ENCODE peak calls at places on chromosome 18, in seven cellular contexts. One of them, this sample, is unnamed.

GRCh38 chr18:74029161-74029560 is 118.5 kb downstream of the FBXO15 start:
- DNase-seq in AG09309: no peak
- DNase-seq in bronchial epithelial cell: no peak
- DNase-seq in adrenal gland: no peak
- DNase-seq in astrocyte: no peak
- DNase-seq in brain microvascular endothelial cell: no peak
- DNase-seq in ovary: no peak
- DNase-seq in this sample: no peak

GRCh38 chr18:35215026-35215425 is 25.8 kb upstream of the ZNF397 start:
- DNase-seq in astrocyte: no peak
- DNase-seq in brain microvascular endothelial cell: no peak
- DNase-seq in AG09309: no peak
- DNase-seq in adrenal gland: no peak
- DNase-seq in bronchial epithelial cell: no peak
- DNase-seq in ovary: no peak
- DNase-seq in this sample: no peak

GRCh38 chr18:43596106-43596712 is 318.9 kb upstream of the SYT4 start:
- DNase-seq in bronchial epithelial cell: peak; percentile 52
- DNase-seq in ovary: no peak
- DNase-seq in brain microvascular endothelial cell: no peak
- DNase-seq in astrocyte: peak; percentile 24
- DNase-seq in AG09309: no peak
- DNase-seq in adrenal gland: no peak
- DNase-seq in this sample: no peak

GRCh38 chr18:47944972-47945843 is 14.7 kb upstream of the SMAD2 start:
- DNase-seq in astrocyte: peak; percentile 66
- DNase-seq in AG09309: no peak
- DNase-seq in brain microvascular endothelial cell: no peak
- DNase-seq in adrenal gland: peak; percentile 31
- DNase-seq in ovary: no peak
- DNase-seq in bronchial epithelial cell: peak; percentile 97
- DNase-seq in this sample: no peak

GRCh38 chr18:31610841-31611240 is 19.2 kb downstream of the TTR start:
- DNase-seq in astrocyte: no peak
- DNase-seq in adrenal gland: no peak
- DNase-seq in brain microvascular endothelial cell: no peak
- DNase-seq in AG09309: no peak
- DNase-seq in bronchial epithelial cell: peak; percentile 48
- DNase-seq in ovary: no peak
- DNase-seq in this sample: no peak

GRCh38 chr18:33231474-33232317 is 208.8 kb downstream of the CCDC178 start:
- DNase-seq in astrocyte: peak; percentile 32
- DNase-seq in adrenal gland: peak; percentile 83
- DNase-seq in ovary: peak; percentile 69
- DNase-seq in bronchial epithelial cell: peak; percentile 63
- DNase-seq in brain microvascular endothelial cell: peak; percentile 59
- DNase-seq in AG09309: no peak
- DNase-seq in this sample: peak; percentile 43

GRCh38 chr18:36942264-36942663 is 113.3 kb downstream of the KIAA1328 start:
- DNase-seq in AG09309: no peak
- DNase-seq in brain microvascular endothelial cell: peak; percentile 33
- DNase-seq in bronchial epithelial cell: peak; percentile 45
- DNase-seq in ovary: no peak
- DNase-seq in astrocyte: peak; percentile 16
- DNase-seq in adrenal gland: no peak
- DNase-seq in this sample: no peak

GRCh38 chr18:38887671-38888020 is 1322.0 kb upstream of the CELF4 start:
- DNase-seq in brain microvascular endothelial cell: no peak
- DNase-seq in ovary: no peak
- DNase-seq in bronchial epithelial cell: no peak
- DNase-seq in AG09309: no peak
- DNase-seq in adrenal gland: no peak
- DNase-seq in astrocyte: no peak
- DNase-seq in this sample: no peak

GRCh38 chr18:76446321-76446720 is 48.7 kb downstream of the ZNF516 start:
- DNase-seq in astrocyte: no peak
- DNase-seq in ovary: no peak
- DNase-seq in bronchial epithelial cell: no peak
- DNase-seq in brain microvascular endothelial cell: no peak
- DNase-seq in adrenal gland: peak; percentile 32
- DNase-seq in AG09309: no peak
- DNase-seq in this sample: no peak

GRCh38 chr18:63410792-63411191 is 11.5 kb downstream of the VPS4B start:
- DNase-seq in astrocyte: peak; percentile 67
- DNase-seq in AG09309: peak; percentile 23
- DNase-seq in brain microvascular endothelial cell: peak; percentile 40
- DNase-seq in adrenal gland: no peak
- DNase-seq in ovary: no peak
- DNase-seq in bronchial epithelial cell: peak; percentile 66
- DNase-seq in this sample: no peak

GRCh38 chr18:79520473-79521390 is 125.0 kb downstream of the NFATC1 start:
- DNase-seq in bronchial epithelial cell: no peak
- DNase-seq in ovary: peak; percentile 8
- DNase-seq in brain microvascular endothelial cell: no peak
- DNase-seq in AG09309: no peak
- DNase-seq in adrenal gland: peak; percentile 9
- DNase-seq in astrocyte: no peak
- DNase-seq in this sample: no peak

GRCh38 chr18:12946549-12947354 is 1.1 kb upstream of the SEH1L start:
- DNase-seq in astrocyte: peak; percentile 88
- DNase-seq in AG09309: peak; percentile 94
- DNase-seq in adrenal gland: peak; percentile 74
- DNase-seq in ovary: peak; percentile 64
- DNase-seq in bronchial epithelial cell: peak; percentile 54
- DNase-seq in brain microvascular endothelial cell: peak; percentile 72
- DNase-seq in this sample: no peak

GRCh38 chr18:21911551-21911950 is 171.0 kb downstream of the MIB1 start:
- DNase-seq in astrocyte: no peak
- DNase-seq in ovary: no peak
- DNase-seq in AG09309: no peak
- DNase-seq in brain microvascular endothelial cell: no peak
- DNase-seq in adrenal gland: no peak
- DNase-seq in bronchial epithelial cell: no peak
- DNase-seq in this sample: no peak

GRCh38 chr18:42028232-42028832 is 73.3 kb downstream of the PIK3C3 start:
- DNase-seq in ovary: no peak
- DNase-seq in adrenal gland: no peak
- DNase-seq in brain microvascular endothelial cell: peak; percentile 28
- DNase-seq in astrocyte: peak; percentile 10
- DNase-seq in bronchial epithelial cell: peak; percentile 25
- DNase-seq in AG09309: no peak
- DNase-seq in this sample: no peak

GRCh38 chr18:55420977-55421611 is 166.9 kb downstream of the TCF4 start:
- DNase-seq in bronchial epithelial cell: no peak
- DNase-seq in AG09309: no peak
- DNase-seq in astrocyte: no peak
- DNase-seq in brain microvascular endothelial cell: no peak
- DNase-seq in ovary: no peak
- DNase-seq in adrenal gland: no peak
- DNase-seq in this sample: no peak

GRCh38 chr18:73564073-73564472 is 583.6 kb downstream of the FBXO15 start:
- DNase-seq in bronchial epithelial cell: peak; percentile 96
- DNase-seq in AG09309: peak; percentile 34
- DNase-seq in ovary: no peak
- DNase-seq in astrocyte: peak; percentile 72
- DNase-seq in brain microvascular endothelial cell: peak; percentile 49
- DNase-seq in adrenal gland: no peak
- DNase-seq in this sample: no peak

GRCh38 chr18:32707153-32707552 is 65.7 kb downstream of the KLHL14 start:
- DNase-seq in ovary: no peak
- DNase-seq in AG09309: no peak
- DNase-seq in adrenal gland: no peak
- DNase-seq in astrocyte: no peak
- DNase-seq in brain microvascular endothelial cell: no peak
- DNase-seq in bronchial epithelial cell: peak; percentile 49
- DNase-seq in this sample: no peak

GRCh38 chr18:69838620-69839411 is 108.9 kb downstream of the CD226 start:
- DNase-seq in bronchial epithelial cell: no peak
- DNase-seq in adrenal gland: no peak
- DNase-seq in ovary: no peak
- DNase-seq in astrocyte: no peak
- DNase-seq in brain microvascular endothelial cell: no peak
- DNase-seq in AG09309: no peak
- DNase-seq in this sample: no peak

GRCh38 chr18:78898066-78898465 is 81.6 kb upstream of the SALL3 start:
- DNase-seq in ovary: no peak
- DNase-seq in brain microvascular endothelial cell: no peak
- DNase-seq in adrenal gland: no peak
- DNase-seq in astrocyte: no peak
- DNase-seq in bronchial epithelial cell: no peak
- DNase-seq in AG09309: no peak
- DNase-seq in this sample: no peak

GRCh38 chr18:62337336-62337735 is 12.2 kb downstream of the TNFRSF11A start:
- DNase-seq in AG09309: no peak
- DNase-seq in adrenal gland: no peak
- DNase-seq in brain microvascular endothelial cell: no peak
- DNase-seq in ovary: no peak
- DNase-seq in bronchial epithelial cell: no peak
- DNase-seq in astrocyte: no peak
- DNase-seq in this sample: no peak

GRCh38 chr18:54247488-54248175 is 21.7 kb upstream of the POLI start:
- DNase-seq in brain microvascular endothelial cell: no peak
- DNase-seq in bronchial epithelial cell: peak; percentile 50
- DNase-seq in astrocyte: no peak
- DNase-seq in AG09309: no peak
- DNase-seq in ovary: no peak
- DNase-seq in adrenal gland: no peak
- DNase-seq in this sample: no peak

GRCh38 chr18:62458346-62458745 is 64.5 kb upstream of the ZCCHC2 start:
- DNase-seq in bronchial epithelial cell: no peak
- DNase-seq in brain microvascular endothelial cell: no peak
- DNase-seq in astrocyte: no peak
- DNase-seq in ovary: no peak
- DNase-seq in adrenal gland: no peak
- DNase-seq in AG09309: no peak
- DNase-seq in this sample: no peak

GRCh38 chr18:13447621-13448020 is 229.1 kb downstream of the LDLRAD4 start:
- DNase-seq in bronchial epithelial cell: peak; percentile 20
- DNase-seq in AG09309: peak; percentile 79
- DNase-seq in ovary: no peak
- DNase-seq in adrenal gland: peak; percentile 64
- DNase-seq in astrocyte: peak; percentile 91
- DNase-seq in brain microvascular endothelial cell: peak; percentile 90
- DNase-seq in this sample: no peak

GRCh38 chr18:49967171-49967570 is 153.8 kb upstream of the ACAA2 start:
- DNase-seq in AG09309: no peak
- DNase-seq in adrenal gland: no peak
- DNase-seq in bronchial epithelial cell: no peak
- DNase-seq in brain microvascular endothelial cell: no peak
- DNase-seq in ovary: no peak
- DNase-seq in astrocyte: no peak
- DNase-seq in this sample: no peak
- H3K4me3 ChIP-seq in AG09309: no peak overlapping the region
- H3K4me3 ChIP-seq in adrenal gland: no peak overlapping the region
- H3K4me3 ChIP-seq in bronchial epithelial cell: no peak overlapping the region
- H3K4me3 ChIP-seq in brain microvascular endothelial cell: no peak overlapping the region
- H3K4me3 ChIP-seq in ovary: no peak overlapping the region
- H3K4me3 ChIP-seq in astrocyte: no peak overlapping the region
- H3K4me3 ChIP-seq in this sample: no peak overlapping the region

DNA sequence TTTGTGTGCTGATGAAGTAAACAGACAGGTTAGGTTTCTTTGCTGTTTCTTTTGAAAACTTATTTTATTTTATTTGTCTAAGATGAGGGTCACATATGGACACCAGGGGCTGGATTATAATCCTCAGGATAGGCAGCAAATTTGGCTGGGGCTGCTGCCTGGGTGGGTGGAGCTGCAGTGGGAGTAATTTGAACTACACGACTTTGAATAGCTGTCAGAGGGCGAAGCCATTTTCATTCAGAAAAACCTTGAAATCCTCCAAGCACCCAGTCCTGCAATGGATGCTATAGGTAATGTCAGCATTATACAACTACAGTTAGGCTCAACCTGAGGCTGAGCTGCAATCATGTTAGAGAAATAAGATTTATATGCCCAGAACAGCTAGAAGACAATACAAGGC is 16.6 kb downstream of the SETBP1 start:
- DNase-seq in brain microvascular endothelial cell: no peak
- DNase-seq in bronchial epithelial cell: no peak
- DNase-seq in ovary: no peak
- DNase-seq in AG09309: no peak
- DNase-seq in astrocyte: no peak
- DNase-seq in adrenal gland: no peak
- DNase-seq in this sample: no peak
- H3K4me3 ChIP-seq in brain microvascular endothelial cell: no peak overlapping the region
- H3K4me3 ChIP-seq in bronchial epithelial cell: no peak overlapping the region
- H3K4me3 ChIP-seq in ovary: no peak overlapping the region
- H3K4me3 ChIP-seq in AG09309: no peak overlapping the region
- H3K4me3 ChIP-seq in astrocyte: no peak overlapping the region
- H3K4me3 ChIP-seq in adrenal gland: no peak overlapping the region
- H3K4me3 ChIP-seq in this sample: no peak overlapping the region

GRCh38 chr18:8625693-8626092 is 16.5 kb downstream of the RAB12 start:
- DNase-seq in bronchial epithelial cell: no peak
- DNase-seq in brain microvascular endothelial cell: no peak
- DNase-seq in ovary: no peak
- DNase-seq in AG09309: no peak
- DNase-seq in adrenal gland: no peak
- DNase-seq in astrocyte: no peak
- DNase-seq in this sample: no peak

GRCh38 chr18:8620845-8621244 is 11.6 kb downstream of the RAB12 start:
- DNase-seq in astrocyte: no peak
- DNase-seq in brain microvascular endothelial cell: no peak
- DNase-seq in bronchial epithelial cell: no peak
- DNase-seq in AG09309: no peak
- DNase-seq in adrenal gland: no peak
- DNase-seq in ovary: no peak
- DNase-seq in this sample: no peak

GRCh38 chr18:8626414-8627106 is 17.3 kb downstream of the RAB12 start:
- DNase-seq in brain microvascular endothelial cell: no peak
- DNase-seq in bronchial epithelial cell: no peak
- DNase-seq in adrenal gland: no peak
- DNase-seq in ovary: no peak
- DNase-seq in astrocyte: no peak
- DNase-seq in AG09309: no peak
- DNase-seq in this sample: no peak

GRCh38 chr18:8627107-8627472 is 17.9 kb downstream of the RAB12 start:
- DNase-seq in adrenal gland: no peak
- DNase-seq in AG09309: no peak
- DNase-seq in astrocyte: no peak
- DNase-seq in bronchial epithelial cell: no peak
- DNase-seq in brain microvascular endothelial cell: no peak
- DNase-seq in ovary: no peak
- DNase-seq in this sample: peak; percentile 84

GRCh38 chr18:8623549-8624106 is 14.4 kb downstream of the RAB12 start:
- DNase-seq in ovary: no peak
- DNase-seq in bronchial epithelial cell: no peak
- DNase-seq in AG09309: no peak
- DNase-seq in astrocyte: no peak
- DNase-seq in brain microvascular endothelial cell: no peak
- DNase-seq in adrenal gland: no peak
- DNase-seq in this sample: no peak
- H3K4me3 ChIP-seq in ovary: no peak overlapping the region
- H3K4me3 ChIP-seq in bronchial epithelial cell: no peak overlapping the region
- H3K4me3 ChIP-seq in AG09309: no peak overlapping the region
- H3K4me3 ChIP-seq in astrocyte: no peak overlapping the region
- H3K4me3 ChIP-seq in brain microvascular endothelial cell: no peak overlapping the region
- H3K4me3 ChIP-seq in adrenal gland: no peak overlapping the region
- H3K4me3 ChIP-seq in this sample: no peak overlapping the region

DNA sequence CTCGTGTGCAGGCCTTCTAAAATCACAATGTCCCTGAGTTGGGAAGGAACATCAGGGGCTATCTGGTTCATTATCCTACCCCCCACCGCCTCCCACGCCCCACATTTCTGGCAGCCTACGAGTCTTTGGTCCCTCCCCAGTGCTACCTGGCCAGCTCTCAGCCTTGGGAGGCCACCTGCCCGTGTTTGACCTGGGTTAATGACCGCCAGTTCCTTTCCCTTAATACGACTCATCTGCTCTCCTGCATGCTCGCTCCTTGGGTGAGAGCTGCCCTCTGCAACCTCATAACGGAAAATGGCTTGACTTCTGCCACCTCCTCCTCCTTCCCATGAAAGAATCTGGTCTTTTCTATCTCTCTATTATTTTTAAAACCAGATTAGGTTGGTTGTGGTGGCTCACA is 112.5 kb downstream of the NEDD4L start:
- DNase-seq in brain microvascular endothelial cell: no peak
- DNase-seq in adrenal gland: no peak
- DNase-seq in astrocyte: no peak
- DNase-seq in ovary: no peak
- DNase-seq in AG09309: no peak
- DNase-seq in bronchial epithelial cell: no peak
- DNase-seq in this sample: no peak
- H3K4me3 ChIP-seq in brain microvascular endothelial cell: no peak overlapping the region
- H3K4me3 ChIP-seq in adrenal gland: no peak overlapping the region
- H3K4me3 ChIP-seq in astrocyte: no peak overlapping the region
- H3K4me3 ChIP-seq in ovary: no peak overlapping the region
- H3K4me3 ChIP-seq in AG09309: no peak overlapping the region
- H3K4me3 ChIP-seq in bronchial epithelial cell: no peak overlapping the region
- H3K4me3 ChIP-seq in this sample: no peak overlapping the region

This sample was measured in dorsolateral prefrontal cortex.